ENCODE peak calls at places on chromosome 5, in five cellular contexts. One of them, this sample, is unnamed.

GRCh38 chr5:103424008-103424407 is 138.6 kb downstream of the NUDT12 start:
- DNase-seq in CD4-positive, alpha-beta T cell: no peak
- DNase-seq in fibroblast of pulmonary artery: no peak
- DNase-seq in osteocyte: no peak
- DNase-seq in heart left ventricle: no peak
- DNase-seq in this sample: no peak

GRCh38 chr5:14165375-14166091 is 22.4 kb downstream of the TRIO start:
- DNase-seq in heart left ventricle: no peak
- DNase-seq in fibroblast of pulmonary artery: peak; percentile 82
- DNase-seq in osteocyte: no peak
- DNase-seq in CD4-positive, alpha-beta T cell: no peak
- DNase-seq in this sample: no peak

GRCh38 chr5:157387683-157388093 is 72.3 kb upstream of the NIPAL4 start:
- DNase-seq in CD4-positive, alpha-beta T cell: no peak
- DNase-seq in heart left ventricle: peak; percentile 40
- DNase-seq in osteocyte: peak; percentile 86
- DNase-seq in fibroblast of pulmonary artery: peak; percentile 91
- DNase-seq in this sample: peak; percentile 55

GRCh38 chr5:170330568-170331054 is 33.0 kb upstream of the LCP2 start:
- DNase-seq in fibroblast of pulmonary artery: no peak
- DNase-seq in heart left ventricle: no peak
- DNase-seq in CD4-positive, alpha-beta T cell: no peak
- DNase-seq in osteocyte: no peak
- DNase-seq in this sample: no peak

GRCh38 chr5:116759860-116760644 is 185.4 kb upstream of the SEMA6A start:
- DNase-seq in osteocyte: no peak
- DNase-seq in heart left ventricle: no peak
- DNase-seq in CD4-positive, alpha-beta T cell: no peak
- DNase-seq in fibroblast of pulmonary artery: no peak
- DNase-seq in this sample: no peak

GRCh38 chr5:117740268-117740667 is 1165.6 kb upstream of the SEMA6A start:
- DNase-seq in CD4-positive, alpha-beta T cell: no peak
- DNase-seq in fibroblast of pulmonary artery: no peak
- DNase-seq in osteocyte: no peak
- DNase-seq in heart left ventricle: no peak
- DNase-seq in this sample: no peak

GRCh38 chr5:1894243-1894642 is 11.5 kb upstream of the IRX4 start:
- DNase-seq in osteocyte: no peak
- DNase-seq in fibroblast of pulmonary artery: no peak
- DNase-seq in heart left ventricle: no peak
- DNase-seq in CD4-positive, alpha-beta T cell: no peak
- DNase-seq in this sample: no peak

GRCh38 chr5:14450055-14450524 is 131.5 kb upstream of the OTULINL start:
- DNase-seq in heart left ventricle: peak; percentile 48
- DNase-seq in CD4-positive, alpha-beta T cell: no peak
- DNase-seq in osteocyte: no peak
- DNase-seq in fibroblast of pulmonary artery: peak; percentile 97
- DNase-seq in this sample: peak; percentile 70

GRCh38 chr5:143495823-143496275 is 92.4 kb upstream of the NR3C1 start:
- DNase-seq in heart left ventricle: peak; percentile 40
- DNase-seq in osteocyte: no peak
- DNase-seq in fibroblast of pulmonary artery: peak; percentile 93
- DNase-seq in CD4-positive, alpha-beta T cell: no peak
- DNase-seq in this sample: peak; percentile 38

GRCh38 chr5:164354138-164354751 is 848.8 kb downstream of the MAT2B start:
- DNase-seq in fibroblast of pulmonary artery: no peak
- DNase-seq in osteocyte: no peak
- DNase-seq in heart left ventricle: no peak
- DNase-seq in CD4-positive, alpha-beta T cell: no peak
- DNase-seq in this sample: no peak

GRCh38 chr5:118762291-118762690 is 226.1 kb downstream of the DTWD2 start:
- DNase-seq in osteocyte: no peak
- DNase-seq in heart left ventricle: no peak
- DNase-seq in fibroblast of pulmonary artery: no peak
- DNase-seq in CD4-positive, alpha-beta T cell: no peak
- DNase-seq in this sample: no peak

GRCh38 chr5:173679909-173680626 is 63.6 kb upstream of the BOD1 start:
- DNase-seq in osteocyte: no peak
- DNase-seq in fibroblast of pulmonary artery: no peak
- DNase-seq in heart left ventricle: no peak
- DNase-seq in CD4-positive, alpha-beta T cell: no peak
- DNase-seq in this sample: no peak

GRCh38 chr5:84821924-84822323 is 437.2 kb upstream of the EDIL3 start:
- DNase-seq in heart left ventricle: no peak
- DNase-seq in CD4-positive, alpha-beta T cell: no peak
- DNase-seq in osteocyte: no peak
- DNase-seq in fibroblast of pulmonary artery: no peak
- DNase-seq in this sample: no peak

DNA sequence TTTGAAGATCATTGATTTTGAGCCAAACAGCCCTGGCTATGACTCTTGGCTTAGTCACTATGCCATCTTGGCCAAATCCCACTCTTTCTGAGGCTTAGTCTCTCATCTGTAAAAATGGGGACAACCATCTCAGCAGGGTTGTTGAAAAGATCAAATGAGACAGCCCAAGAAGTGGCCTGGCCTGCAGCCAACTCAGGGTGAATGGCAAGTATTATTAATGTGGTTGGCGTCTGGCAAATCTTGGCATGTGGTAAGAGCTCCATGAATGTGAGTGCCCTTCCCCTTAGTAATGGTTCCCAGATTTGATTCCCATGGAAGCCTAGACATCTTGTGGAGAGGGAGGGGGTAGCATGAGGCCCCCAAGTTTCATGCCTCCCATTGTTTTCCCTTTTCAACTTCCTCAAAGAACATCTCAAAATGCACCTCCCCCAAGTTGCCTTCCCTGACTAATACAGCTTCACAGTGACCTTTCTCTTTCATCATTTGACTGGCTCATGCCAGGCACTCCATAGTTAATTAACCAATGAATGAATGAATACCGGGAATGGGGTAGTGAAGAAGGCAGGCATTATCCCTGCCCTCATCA is 11.8 kb upstream of the TGFBI start:
- DNase-seq in CD4-positive, alpha-beta T cell: no peak
- DNase-seq in heart left ventricle: no peak
- DNase-seq in fibroblast of pulmonary artery: peak; percentile 85
- DNase-seq in osteocyte: no peak
- DNase-seq in this sample: no peak
- TF ChIP-seq CTCF in CD4-positive, alpha-beta T cell: no peak
- TF ChIP-seq CTCF in heart left ventricle: no peak
- TF ChIP-seq CTCF in fibroblast of pulmonary artery: no peak
- TF ChIP-seq CTCF in osteocyte: no peak
- TF ChIP-seq CTCF in this sample: no peak

GRCh38 chr5:137802282-137803210 is 48.4 kb upstream of the HNRNPA0 start:
- DNase-seq in CD4-positive, alpha-beta T cell: no peak
- DNase-seq in fibroblast of pulmonary artery: no peak
- DNase-seq in osteocyte: no peak
- DNase-seq in heart left ventricle: no peak
- DNase-seq in this sample: no peak

GRCh38 chr5:137796279-137796678 is 42.1 kb upstream of the HNRNPA0 start:
- DNase-seq in fibroblast of pulmonary artery: no peak
- DNase-seq in osteocyte: no peak
- DNase-seq in heart left ventricle: no peak
- DNase-seq in CD4-positive, alpha-beta T cell: no peak
- DNase-seq in this sample: no peak

GRCh38 chr5:137794863-137795262 is 40.7 kb upstream of the HNRNPA0 start:
- DNase-seq in fibroblast of pulmonary artery: no peak
- DNase-seq in heart left ventricle: no peak
- DNase-seq in CD4-positive, alpha-beta T cell: no peak
- DNase-seq in osteocyte: no peak
- DNase-seq in this sample: no peak

GRCh38 chr5:137800700-137801411 is 46.7 kb upstream of the HNRNPA0 start:
- DNase-seq in osteocyte: no peak
- DNase-seq in fibroblast of pulmonary artery: no peak
- DNase-seq in CD4-positive, alpha-beta T cell: no peak
- DNase-seq in heart left ventricle: peak; percentile 32
- DNase-seq in this sample: no peak
- TF ChIP-seq CTCF in osteocyte: no peak
- TF ChIP-seq CTCF in fibroblast of pulmonary artery: no peak
- TF ChIP-seq CTCF in CD4-positive, alpha-beta T cell: no peak
- TF ChIP-seq CTCF in heart left ventricle: no peak
- TF ChIP-seq CTCF in this sample: peak; percentile 30

DNA sequence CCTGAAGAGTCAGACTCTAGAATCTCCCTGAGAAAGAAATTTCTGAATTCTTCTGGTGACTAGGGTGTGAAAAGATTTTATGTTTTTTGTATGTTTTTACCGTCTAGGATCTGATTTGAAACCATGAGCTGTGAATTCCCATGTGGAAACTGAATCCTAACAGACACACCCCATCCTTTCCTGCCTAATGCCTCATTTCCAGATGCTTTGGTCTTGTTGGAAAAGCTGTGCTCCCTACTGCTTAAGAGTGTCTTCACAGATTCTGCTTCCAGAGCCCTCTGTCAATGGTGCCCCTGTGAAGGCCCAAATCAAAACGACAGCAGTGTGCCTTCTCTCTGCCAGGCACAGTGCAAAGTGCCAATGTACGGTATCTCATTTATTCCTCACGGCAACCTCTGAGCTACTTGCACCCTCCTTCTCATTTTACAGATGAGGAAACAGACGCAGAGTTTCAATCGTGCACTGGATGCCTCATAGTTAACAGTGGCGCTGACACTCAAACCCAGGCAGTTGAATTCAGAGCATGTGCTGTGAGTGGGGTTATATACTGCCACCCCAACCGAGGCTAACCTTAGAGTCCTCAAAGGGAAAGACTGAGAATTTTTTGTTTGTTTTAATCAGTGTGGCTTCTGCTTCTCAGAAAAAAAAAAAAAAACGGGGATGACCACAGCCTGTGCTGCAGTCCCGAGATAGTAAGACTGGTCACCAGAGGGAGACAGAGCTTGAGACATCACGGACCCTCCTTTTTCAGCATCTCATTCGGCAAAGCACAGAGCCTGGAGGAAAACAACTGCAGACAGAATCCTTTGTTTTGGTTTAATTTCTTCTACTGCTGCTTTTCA is 188.4 kb downstream of the SNCAIP start:
- DNase-seq in osteocyte: no peak
- DNase-seq in heart left ventricle: no peak
- DNase-seq in fibroblast of pulmonary artery: peak; percentile 73
- DNase-seq in CD4-positive, alpha-beta T cell: no peak
- DNase-seq in this sample: no peak
- TF ChIP-seq CTCF in osteocyte: peak; percentile 78
- TF ChIP-seq CTCF in heart left ventricle: peak; percentile 42
- TF ChIP-seq CTCF in fibroblast of pulmonary artery: peak; percentile 68
- TF ChIP-seq CTCF in CD4-positive, alpha-beta T cell: no peak
- TF ChIP-seq CTCF in this sample: peak; percentile 40

GRCh38 chr5:10457682-10458574 is 16.2 kb downstream of the ROPN1L start:
- DNase-seq in CD4-positive, alpha-beta T cell: no peak
- DNase-seq in heart left ventricle: no peak
- DNase-seq in osteocyte: no peak
- DNase-seq in fibroblast of pulmonary artery: peak; percentile 42
- DNase-seq in this sample: peak; percentile 46
- TF ChIP-seq CTCF in CD4-positive, alpha-beta T cell: no peak
- TF ChIP-seq CTCF in heart left ventricle: no peak
- TF ChIP-seq CTCF in osteocyte: no peak
- TF ChIP-seq CTCF in fibroblast of pulmonary artery: no peak
- TF ChIP-seq CTCF in this sample: peak; percentile 42

DNA sequence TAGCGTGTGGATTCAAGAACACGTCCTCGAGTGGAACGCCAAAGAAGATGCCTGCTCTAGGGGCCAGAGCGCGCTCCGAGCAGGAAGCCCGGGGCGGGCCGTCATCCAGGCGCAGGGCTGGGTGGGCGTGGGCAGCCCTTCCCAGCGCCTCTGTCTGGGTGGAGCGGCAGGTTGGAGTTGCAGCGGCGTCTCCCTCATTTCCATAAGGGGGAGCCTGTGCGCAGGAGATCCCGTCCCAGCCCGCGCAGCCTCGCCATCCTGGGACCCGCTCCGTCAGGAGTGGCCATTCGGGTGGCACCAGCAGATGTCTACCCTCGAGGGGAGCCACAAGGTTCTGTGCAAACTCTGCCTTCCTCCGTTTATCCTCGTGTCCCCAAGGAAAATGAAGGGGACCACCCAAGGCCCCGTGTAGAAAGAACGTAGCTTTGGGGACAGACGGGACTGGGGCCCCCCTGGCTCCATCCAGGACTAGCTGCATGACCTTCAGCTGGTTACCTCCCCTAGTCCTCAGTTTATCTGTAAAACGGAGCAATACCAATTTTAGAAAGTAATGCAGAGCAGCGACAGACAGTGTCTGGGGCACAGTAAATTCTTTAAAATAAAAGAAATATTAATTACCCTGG is 155.5 kb upstream of the SMIM23 start:
- DNase-seq in fibroblast of pulmonary artery: peak; percentile 46
- DNase-seq in heart left ventricle: peak; percentile 68
- DNase-seq in osteocyte: peak; percentile 85
- DNase-seq in CD4-positive, alpha-beta T cell: no peak
- DNase-seq in this sample: peak; percentile 61
- TF ChIP-seq CTCF in fibroblast of pulmonary artery: peak; percentile 41
- TF ChIP-seq CTCF in heart left ventricle: peak; percentile 64
- TF ChIP-seq CTCF in osteocyte: peak; percentile 67
- TF ChIP-seq CTCF in CD4-positive, alpha-beta T cell: no peak
- TF ChIP-seq CTCF in this sample: peak; percentile 54

GRCh38 chr5:130836729-130837660 is 328.1 kb downstream of the HINT1 start:
- DNase-seq in osteocyte: no peak
- DNase-seq in heart left ventricle: no peak
- DNase-seq in CD4-positive, alpha-beta T cell: no peak
- DNase-seq in fibroblast of pulmonary artery: peak; percentile 22
- DNase-seq in this sample: no peak
- TF ChIP-seq CTCF in osteocyte: no peak
- TF ChIP-seq CTCF in heart left ventricle: no peak
- TF ChIP-seq CTCF in CD4-positive, alpha-beta T cell: no peak
- TF ChIP-seq CTCF in fibroblast of pulmonary artery: no peak
- TF ChIP-seq CTCF in this sample: no peak

GRCh38 chr5:80654391-80655230 is at the start of the genes DHFR and MSH3:
- DNase-seq in CD4-positive, alpha-beta T cell: peak; percentile 83
- DNase-seq in heart left ventricle: peak; percentile 88
- DNase-seq in fibroblast of pulmonary artery: peak; percentile 90
- DNase-seq in osteocyte: peak; percentile 92
- DNase-seq in this sample: peak; percentile 87
- TF ChIP-seq CTCF in CD4-positive, alpha-beta T cell: no peak
- TF ChIP-seq CTCF in heart left ventricle: peak; percentile 20
- TF ChIP-seq CTCF in fibroblast of pulmonary artery: no peak
- TF ChIP-seq CTCF in osteocyte: peak; percentile 26
- TF ChIP-seq CTCF in this sample: peak; percentile 50

This sample was measured in heart right ventricle.